ENCODE peak calls at places on chromosomes 12 and 14, in five cellular contexts. One of them, this sample, is unnamed.

GRCh38 chr14:63046339-63047268 is 1.3 kb upstream of the KCNH5 start:
- DNase-seq in Kasumi-1: no peak
- DNase-seq in D721Med: no peak
- DNase-seq in H9: peak
- DNase-seq in GM12891: no peak
- DNase-seq in this sample: no peak

GRCh38 chr12:80352476-80352875 is 91.6 kb upstream of the PTPRQ start:
- DNase-seq in Kasumi-1: no peak
- DNase-seq in D721Med: no peak
- DNase-seq in H9: no peak
- DNase-seq in GM12891: no peak
- DNase-seq in this sample: no peak

GRCh38 chr12:85603556-85603955 is 232.7 kb downstream of the RASSF9 start:
- DNase-seq in Kasumi-1: no peak
- DNase-seq in D721Med: no peak
- DNase-seq in H9: no peak
- DNase-seq in GM12891: no peak
- DNase-seq in this sample: no peak

GRCh38 chr12:6370994-6371754 is 4.2 kb downstream of the SCNN1A start:
- DNase-seq in Kasumi-1: no peak
- DNase-seq in D721Med: no peak
- DNase-seq in H9: peak
- DNase-seq in GM12891: no peak
- DNase-seq in this sample: no peak

GRCh38 chr12:32467959-32468863 is 68.9 kb downstream of the FGD4 start:
- DNase-seq in Kasumi-1: no peak
- DNase-seq in D721Med: no peak
- DNase-seq in H9: no peak
- DNase-seq in GM12891: no peak
- DNase-seq in this sample: no peak

GRCh38 chr12:53069621-53070410 is 9.4 kb downstream of the SPRYD3 start:
- DNase-seq in Kasumi-1: no peak
- DNase-seq in D721Med: no peak
- DNase-seq in H9: peak
- DNase-seq in GM12891: no peak
- DNase-seq in this sample: no peak

GRCh38 chr14:65103150-65103760 is 938 bp upstream of the MAX start:
- DNase-seq in Kasumi-1: peak
- DNase-seq in D721Med: no peak
- DNase-seq in H9: no peak
- DNase-seq in GM12891: no peak
- DNase-seq in this sample: peak

GRCh38 chr12:101045486-101046474 is 164.3 kb downstream of the SLC5A8 start:
- DNase-seq in Kasumi-1: no peak
- DNase-seq in D721Med: no peak
- DNase-seq in H9: no peak
- DNase-seq in GM12891: no peak
- DNase-seq in this sample: no peak

GRCh38 chr14:93207468-93208308 is 632 bp downstream of the UBR7 start:
- DNase-seq in Kasumi-1: peak
- DNase-seq in D721Med: no peak
- DNase-seq in H9: no peak
- DNase-seq in GM12891: no peak
- DNase-seq in this sample: peak